ENCODE peak calls at places on chromosomes 2 and 18, in six cellular contexts. J is psoas muscle, Q is K562, S is body of pancreas, N is HCT116, L is right cardiac atrium. F is an unnamed sample.

GRCh38 chr2:218091743-218092142 is 22.7 kb downstream of the RUFY4 start:
- DNase-seq in J (no peak), Q (no peak), S (no peak), N (no peak), L (no peak), F (no peak)

GRCh38 chr2:18976112-18976961 is 382.1 kb downstream of the OSR1 start:
- DNase-seq in J (no peak), Q (no peak), S (no peak), N (no peak), L (no peak), F (no peak)

GRCh38 chr2:214104219-214104618 is 306.6 kb upstream of the VWC2L start:
- DNase-seq in J (no peak), Q (no peak), S (no peak), N (no peak), L (no peak), F (no peak)

GRCh38 chr2:85797959-85798358 is 44.2 kb downstream of the ATOH8 start:
- DNase-seq in J (no peak), Q (peak; percentile 44), S (no peak), N (no peak), L (no peak), F (peak; percentile 19)

GRCh38 chr2:207819839-207820784 is 50.4 kb upstream of the FZD5 start:
- DNase-seq in J (no peak), Q (no peak), S (peak; percentile 77), N (no peak), L (peak; percentile 62), F (no peak)

GRCh38 chr2:214130115-214130514 is 280.7 kb upstream of the VWC2L start:
- DNase-seq in J (no peak), Q (no peak), S (peak; percentile 15), N (no peak), L (no peak), F (no peak)

GRCh38 chr2:195307751-195308150 is 349.3 kb upstream of the SLC39A10 start:
- DNase-seq in J (no peak), Q (no peak), S (no peak), N (no peak), L (no peak), F (no peak)

GRCh38 chr2:217797661-217798069 is 205.1 kb downstream of the TNS1 start:
- DNase-seq in J (peak; percentile 87), Q (peak; percentile 27), S (peak; percentile 83), N (no peak), L (peak; percentile 85), F (no peak)

GRCh38 chr2:1704606-1705556 is 39.4 kb downstream of the PXDN start:
- DNase-seq in J (no peak), Q (no peak), S (no peak), N (no peak), L (no peak), F (no peak)

GRCh38 chr2:107338059-107338458 is 452.1 kb upstream of the ST6GAL2 start:
- DNase-seq in J (no peak), Q (no peak), S (no peak), N (no peak), L (peak; percentile 56), F (no peak)

GRCh38 chr2:127219716-127220090 is 396 bp downstream of the CYP27C1 start:
- DNase-seq in J (peak; percentile 61), Q (no peak), S (peak; percentile 13), N (no peak), L (peak; percentile 62), F (no peak)

GRCh38 chr2:235467586-235467985 is 26.3 kb upstream of the AGAP1 start:
- DNase-seq in J (no peak), Q (no peak), S (no peak), N (no peak), L (no peak), F (no peak)

GRCh38 chr18:48675912-48676311 is 137.1 kb downstream of the CTIF start:
- DNase-seq in J (no peak), Q (no peak), S (no peak), N (no peak), L (no peak), F (no peak)

GRCh38 chr18:60060578-60060977 is 160.8 kb downstream of the PMAIP1 start:
- DNase-seq in J (no peak), Q (no peak), S (no peak), N (no peak), L (no peak), F (no peak)
- H3K4me3 ChIP-seq in J (no peak overlapping the region), Q (no peak overlapping the region), S (no peak overlapping the region), N (no peak overlapping the region), L (no peak overlapping the region), F (no peak overlapping the region)

DNA sequence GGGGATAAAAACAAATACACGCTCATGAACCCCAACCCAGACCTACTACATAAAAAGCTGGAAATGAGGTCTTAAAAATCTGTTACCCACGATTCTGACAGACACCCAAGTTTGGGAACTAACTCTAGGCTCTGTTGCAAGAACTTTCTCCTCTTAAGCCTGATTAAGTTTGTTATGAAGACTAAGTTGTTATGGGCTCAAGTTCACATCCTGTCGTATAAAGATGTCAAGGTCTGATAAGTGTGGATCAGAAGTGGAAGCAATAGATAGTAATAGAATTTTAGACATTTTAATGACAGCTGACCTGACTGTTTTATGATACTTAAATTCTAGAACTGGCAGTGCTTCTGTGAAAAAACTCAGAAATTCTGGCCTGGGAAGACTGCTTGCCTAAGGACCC is 43.2 kb downstream of the LPIN2 start:
- DNase-seq in J (no peak), Q (no peak), S (no peak), N (no peak), L (no peak), F (no peak)
- H3K4me1 ChIP-seq in J (peaks cover 3% of the 10 kb centered on the region), Q (peaks cover 22% of the 10 kb centered on the region), S (peaks cover 54% of the 10 kb centered on the region), N (no peaks in the 10 kb centered on the region), L (peaks cover 14% of the 10 kb centered on the region), F (peaks cover 6% of the 10 kb centered on the region)

GRCh38 chr18:37540424-37541121 is 25.0 kb downstream of the CELF4 start:
- DNase-seq in J (peak; percentile 20), Q (no peak), S (no peak), N (no peak), L (no peak), F (no peak)

GRCh38 chr18:37541517-37541916 is 24.1 kb downstream of the CELF4 start:
- DNase-seq in J (peak; percentile 22), Q (no peak), S (no peak), N (no peak), L (no peak), F (no peak)

GRCh38 chr18:37537868-37538525 is 27.6 kb downstream of the CELF4 start:
- DNase-seq in J (peak; percentile 83), Q (peak; percentile 85), S (peak; percentile 83), N (peak; percentile 37), L (peak; percentile 90), F (peak; percentile 36)

GRCh38 chr18:37538526-37539205 is 26.9 kb downstream of the CELF4 start:
- DNase-seq in J (no peak), Q (no peak), S (no peak), N (no peak), L (no peak), F (no peak)

GRCh38 chr18:37539236-37539635 is 26.4 kb downstream of the CELF4 start:
- DNase-seq in J (peak; percentile 12), Q (no peak), S (no peak), N (no peak), L (no peak), F (no peak)
- H3K27me3 ChIP-seq in J (no peaks in the 10 kb centered on the region), Q (no peaks in the 10 kb centered on the region), S (peaks cover 7% of the 10 kb centered on the region), N (peaks cover 36% of the 10 kb centered on the region), L (no peaks in the 10 kb centered on the region), F (peaks cover 22% of the 10 kb centered on the region)

GRCh38 chr2:46825958-46826897 is 89.4 kb downstream of the MCFD2 start:
- DNase-seq in J (no peak), Q (no peak), S (no peak), N (no peak), L (no peak), F (no peak)
- H3K4me3 ChIP-seq in J (no peak overlapping the region), Q (no peak overlapping the region), S (no peak overlapping the region), N (no peak overlapping the region), L (no peak overlapping the region), F (no peak overlapping the region)

DNA sequence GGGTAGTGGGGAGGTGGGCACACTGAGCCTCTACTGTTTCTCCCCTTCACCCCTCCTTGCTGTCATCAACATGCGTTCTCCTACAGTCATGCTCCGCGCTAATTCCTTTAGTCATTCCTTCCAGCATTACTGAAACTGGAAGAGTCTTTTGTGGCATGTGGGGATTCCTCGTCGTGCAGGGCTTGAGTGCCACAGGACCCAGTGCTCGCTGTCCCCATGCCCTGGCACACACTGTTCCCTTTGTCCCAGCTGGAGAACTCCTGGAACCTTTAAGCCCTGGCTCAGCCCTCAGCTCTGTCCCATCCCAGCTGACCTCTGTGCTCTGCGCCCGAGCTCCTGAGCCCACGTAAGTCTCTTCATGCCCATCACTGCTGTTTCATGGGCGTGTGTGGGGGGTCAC is 42.1 kb downstream of the ODC1 start:
- DNase-seq in J (peak; percentile 74), Q (no peak), S (no peak), N (no peak), L (no peak), F (no peak)
- H3K4me1 ChIP-seq in J (peaks cover 50% of the 10 kb centered on the region), Q (peaks cover 17% of the 10 kb centered on the region), S (peaks cover 55% of the 10 kb centered on the region), N (peaks cover 66% of the 10 kb centered on the region), L (peaks cover 20% of the 10 kb centered on the region), F (no peaks in the 10 kb centered on the region)

GRCh38 chr2:181682026-181682789 is 1.9 kb upstream of the NEUROD1 start:
- DNase-seq in J (no peak), Q (no peak), S (no peak), N (no peak), L (no peak), F (no peak)

GRCh38 chr2:181678744-181679543 is 1.4 kb downstream of the NEUROD1 start:
- DNase-seq in J (no peak), Q (no peak), S (no peak), N (no peak), L (no peak), F (no peak)

GRCh38 chr2:181679544-181679979 is 755 bp downstream of the NEUROD1 start:
- DNase-seq in J (no peak), Q (no peak), S (no peak), N (no peak), L (no peak), F (no peak)

GRCh38 chr2:181680937-181681811 is 857 bp upstream of the NEUROD1 start:
- DNase-seq in J (no peak), Q (no peak), S (no peak), N (no peak), L (no peak), F (no peak)

GRCh38 chr2:181680055-181680936 is at the start of gene NEUROD1:
- DNase-seq in J (no peak), Q (no peak), S (peak; percentile 60), N (no peak), L (no peak), F (peak; percentile 34)
- H3K27me3 ChIP-seq in J (no peaks in the 10 kb centered on the region), Q (peaks cover 29% of the 10 kb centered on the region), S (peaks cover 51% of the 10 kb centered on the region), N (peaks cover 14% of the 10 kb centered on the region), L (peaks cover 7% of the 10 kb centered on the region), F (peaks cover 71% of the 10 kb centered on the region)

F was measured in HAP-1.